ENCODE peak calls at places on chromosome 13, in six cellular contexts. D is iPS-NIHi11; V is stimulated activated CD8-positive, alpha-beta memory T cell treated with anti-CD3 and anti-CD28 coated beads, Interleukin-15, amount 100 ng/mL, for 4 hours; K is putamen; R is lower lobe of right lung; C is substantia nigra. P is an unnamed sample.

GRCh38 chr13:94249512-94249911 is 230.0 kb downstream of the DCT start:
- DNase-seq in D (peak; percentile 16), V (no peak), C (no peak), R (no peak), K (no peak), P (no peak)

GRCh38 chr13:113297370-113297871 is 382 bp downstream of the LAMP1 start:
- DNase-seq in R (peak; percentile 56), C (no peak), D (no peak), K (no peak), V (peak; percentile 16), P (no peak)

GRCh38 chr13:70723732-70724131 is 615.5 kb upstream of the KLHL1 start:
- DNase-seq in K (no peak), D (no peak), R (no peak), C (no peak), V (no peak), P (no peak)

GRCh38 chr13:46992383-46992952 is 95.6 kb upstream of the HTR2A start:
- DNase-seq in K (no peak), D (peak; percentile 39), C (no peak), V (no peak), R (no peak), P (no peak)

GRCh38 chr13:74715718-74716117 is 581.5 kb upstream of the KLF12 start:
- DNase-seq in K (no peak), C (no peak), D (no peak), V (no peak), R (no peak), P (no peak)

GRCh38 chr13:32311188-32311897 is 3.8 kb downstream of the ZAR1L start:
- DNase-seq in D (no peak), C (no peak), R (no peak), K (no peak), V (no peak), P (no peak)

GRCh38 chr13:35136585-35136984 is 194.5 kb downstream of the NBEA start:
- DNase-seq in C (no peak), V (no peak), R (no peak), D (no peak), K (no peak), P (no peak)

GRCh38 chr13:37360556-37360955 is 238.0 kb downstream of the POSTN start:
- DNase-seq in V (no peak), C (no peak), K (no peak), R (no peak), D (no peak), P (no peak)

GRCh38 chr13:29454931-29455481 is 140.5 kb downstream of the SLC7A1 start:
- DNase-seq in C (no peak), R (no peak), V (no peak), K (no peak), D (peak; percentile 55), P (no peak)

GRCh38 chr13:85140192-85140591 is 659.0 kb downstream of the SLITRK6 start:
- DNase-seq in C (no peak), K (no peak), D (no peak), V (no peak), R (no peak), P (no peak)

GRCh38 chr13:54174001-54174400 is 1145.4 kb downstream of the OLFM4 start:
- DNase-seq in K (no peak), R (no peak), C (no peak), D (no peak), V (no peak), P (no peak)

GRCh38 chr13:111908391-111908790 is 158.6 kb upstream of the SOX1 start:
- DNase-seq in V (no peak), K (no peak), D (no peak), R (no peak), C (no peak), P (no peak)

GRCh38 chr13:110109140-110109783 is 197.7 kb downstream of the COL4A1 start:
- DNase-seq in R (no peak), D (no peak), K (no peak), V (no peak), C (no peak), P (no peak)

GRCh38 chr13:99465454-99465853 is 35.8 kb upstream of the TM9SF2 start:
- DNase-seq in R (no peak), K (no peak), C (no peak), V (no peak), D (no peak), P (no peak)

GRCh38 chr13:107764012-107764411 is 451.3 kb downstream of the LIG4 start:
- DNase-seq in V (no peak), R (no peak), C (no peak), D (no peak), K (no peak), P (no peak)

GRCh38 chr13:38951525-38952313 is 38.9 kb downstream of the STOML3 start:
- DNase-seq in R (no peak), D (peak; percentile 25), K (no peak), C (no peak), V (no peak), P (no peak)

GRCh38 chr13:109743706-109744453 is 42.5 kb downstream of the IRS2 start:
- DNase-seq in C (no peak), D (peak; percentile 35), R (no peak), K (no peak), V (no peak), P (no peak)

GRCh38 chr13:44312898-44313551 is 60.6 kb upstream of the SERP2 start:
- DNase-seq in R (no peak), C (no peak), K (no peak), V (no peak), D (no peak), P (peak; percentile 52)

GRCh38 chr13:95552539-95553270 is at the start of gene CLDN10:
- DNase-seq in R (no peak), D (peak; percentile 95), V (no peak), C (peak; percentile 47), K (no peak), P (no peak)

GRCh38 chr13:23679214-23679613 is 109.0 kb downstream of the TNFRSF19 start:
- DNase-seq in K (no peak), V (no peak), C (no peak), D (no peak), R (no peak), P (no peak)

GRCh38 chr13:97535619-97536018 is 101.7 kb downstream of the RAP2A start:
- DNase-seq in C (no peak), K (no peak), D (no peak), R (no peak), V (no peak), P (no peak)

GRCh38 chr13:93216122-93216521 is 10.5 kb upstream of the GPC6 start:
- DNase-seq in V (no peak), C (no peak), R (no peak), K (no peak), D (peak; percentile 37), P (no peak)

GRCh38 chr13:20174656-20175405 is 14.0 kb upstream of the GJA3 start:
- DNase-seq in V (peak; percentile 75), C (no peak), K (no peak), D (peak; percentile 50), R (peak; percentile 87), P (peak; percentile 91)

GRCh38 chr13:113015826-113016525 is 47.0 kb downstream of the MCF2L start:
- DNase-seq in V (no peak), C (no peak), R (no peak), K (no peak), D (no peak), P (no peak)

GRCh38 chr13:97856001-97856675 is 97.3 kb upstream of the IPO5 start:
- DNase-seq in R (peak; percentile 49), V (no peak), K (no peak), C (peak; percentile 10), D (peak; percentile 46), P (no peak)

GRCh38 chr13:39417643-39418042 is 185.3 kb downstream of the LHFPL6 start:
- DNase-seq in V (no peak), C (no peak), R (no peak), K (no peak), D (no peak), P (no peak)

GRCh38 chr13:45196622-45197021 is 4.2 kb downstream of the KCTD4 start:
- DNase-seq in R (no peak), V (no peak), D (no peak), K (no peak), C (no peak), P (no peak)

GRCh38 chr13:75250526-75251183 is 231.3 kb downstream of the TBC1D4 start:
- DNase-seq in D (no peak), K (no peak), V (no peak), R (no peak), C (no peak), P (no peak)

GRCh38 chr13:80814541-80814940 is 473.6 kb upstream of the SPRY2 start:
- DNase-seq in K (no peak), C (no peak), V (no peak), D (no peak), R (no peak), P (no peak)

GRCh38 chr13:110815471-110816204 is 99.2 kb downstream of the ANKRD10 start:
- DNase-seq in C (no peak), K (no peak), D (no peak), R (no peak), V (no peak), P (no peak)

GRCh38 chr13:39559838-39560237 is 43.2 kb downstream of the LHFPL6 start:
- DNase-seq in V (no peak), K (peak; percentile 53), R (no peak), C (no peak), D (no peak), P (no peak)

GRCh38 chr13:27997904-27998522 is 9.5 kb upstream of the URAD start:
- DNase-seq in R (no peak), V (no peak), D (peak; percentile 58), C (no peak), K (no peak), P (no peak)

GRCh38 chr13:40401911-40402776 is 264.3 kb downstream of the FOXO1 start:
- DNase-seq in K (peak; percentile 66), D (peak; percentile 49), C (peak; percentile 65), R (peak; percentile 95), V (no peak), P (peak; percentile 81)